ENCODE peak calls at places on chromosomes 7 and 10, in six cellular contexts. One of them, this sample, is unnamed.

GRCh38 chr7:43752411-43752810 is 6.1 kb upstream of the BLVRA start:
- DNase-seq in Calu3: no peak
- DNase-seq in AG04450: no peak
- DNase-seq in sciatic nerve: no peak
- DNase-seq in stimulated activated effector memory CD8-positive, alpha-beta T cell treated with anti-CD3 and anti-CD28 coated beads, Interleukin-12 subunit alpha, Interleukin-12 subunit beta, amount 100 ng/mL, for 72 hours: peak; percentile 46
- DNase-seq in glutamatergic neuron: no peak
- DNase-seq in this sample: no peak

GRCh38 chr10:120131183-120131582 is 238.7 kb downstream of the SEC23IP start:
- DNase-seq in AG04450: no peak
- DNase-seq in sciatic nerve: peak; percentile 56
- DNase-seq in Calu3: no peak
- DNase-seq in stimulated activated effector memory CD8-positive, alpha-beta T cell treated with anti-CD3 and anti-CD28 coated beads, Interleukin-12 subunit alpha, Interleukin-12 subunit beta, amount 100 ng/mL, for 72 hours: no peak
- DNase-seq in glutamatergic neuron: no peak
- DNase-seq in this sample: peak; percentile 81

GRCh38 chr7:134750083-134751062 is 29.1 kb upstream of the CALD1 start:
- DNase-seq in glutamatergic neuron: peak; percentile 58
- DNase-seq in AG04450: no peak
- DNase-seq in sciatic nerve: peak; percentile 74
- DNase-seq in stimulated activated effector memory CD8-positive, alpha-beta T cell treated with anti-CD3 and anti-CD28 coated beads, Interleukin-12 subunit alpha, Interleukin-12 subunit beta, amount 100 ng/mL, for 72 hours: peak; percentile 80
- DNase-seq in Calu3: peak; percentile 58
- DNase-seq in this sample: peak; percentile 65

GRCh38 chr7:47690902-47691558 is 109.1 kb upstream of the TNS3 start:
- DNase-seq in AG04450: peak; percentile 48
- DNase-seq in stimulated activated effector memory CD8-positive, alpha-beta T cell treated with anti-CD3 and anti-CD28 coated beads, Interleukin-12 subunit alpha, Interleukin-12 subunit beta, amount 100 ng/mL, for 72 hours: no peak
- DNase-seq in glutamatergic neuron: no peak
- DNase-seq in sciatic nerve: no peak
- DNase-seq in Calu3: no peak
- DNase-seq in this sample: no peak

GRCh38 chr7:53191296-53191695 is 155.9 kb downstream of the POM121L12 start:
- DNase-seq in stimulated activated effector memory CD8-positive, alpha-beta T cell treated with anti-CD3 and anti-CD28 coated beads, Interleukin-12 subunit alpha, Interleukin-12 subunit beta, amount 100 ng/mL, for 72 hours: no peak
- DNase-seq in sciatic nerve: no peak
- DNase-seq in AG04450: no peak
- DNase-seq in Calu3: no peak
- DNase-seq in glutamatergic neuron: no peak
- DNase-seq in this sample: no peak

GRCh38 chr10:127889605-127890195 is 3.0 kb downstream of the CLRN3 start:
- DNase-seq in stimulated activated effector memory CD8-positive, alpha-beta T cell treated with anti-CD3 and anti-CD28 coated beads, Interleukin-12 subunit alpha, Interleukin-12 subunit beta, amount 100 ng/mL, for 72 hours: no peak
- DNase-seq in Calu3: peak; percentile 17
- DNase-seq in glutamatergic neuron: no peak
- DNase-seq in sciatic nerve: no peak
- DNase-seq in AG04450: no peak
- DNase-seq in this sample: no peak

GRCh38 chr10:48770558-48771089 is 86.0 kb downstream of the WDFY4 start:
- DNase-seq in AG04450: no peak
- DNase-seq in glutamatergic neuron: no peak
- DNase-seq in stimulated activated effector memory CD8-positive, alpha-beta T cell treated with anti-CD3 and anti-CD28 coated beads, Interleukin-12 subunit alpha, Interleukin-12 subunit beta, amount 100 ng/mL, for 72 hours: peak; percentile 17
- DNase-seq in Calu3: no peak
- DNase-seq in sciatic nerve: no peak
- DNase-seq in this sample: no peak

GRCh38 chr7:88205179-88205578 is 14.7 kb downstream of the SRI start:
- DNase-seq in Calu3: no peak
- DNase-seq in glutamatergic neuron: no peak
- DNase-seq in stimulated activated effector memory CD8-positive, alpha-beta T cell treated with anti-CD3 and anti-CD28 coated beads, Interleukin-12 subunit alpha, Interleukin-12 subunit beta, amount 100 ng/mL, for 72 hours: no peak
- DNase-seq in AG04450: no peak
- DNase-seq in sciatic nerve: no peak
- DNase-seq in this sample: no peak

GRCh38 chr10:3472705-3473078 is 300.1 kb upstream of the PITRM1 start:
- DNase-seq in Calu3: peak; percentile 24
- DNase-seq in stimulated activated effector memory CD8-positive, alpha-beta T cell treated with anti-CD3 and anti-CD28 coated beads, Interleukin-12 subunit alpha, Interleukin-12 subunit beta, amount 100 ng/mL, for 72 hours: no peak
- DNase-seq in sciatic nerve: no peak
- DNase-seq in glutamatergic neuron: no peak
- DNase-seq in AG04450: no peak
- DNase-seq in this sample: no peak

GRCh38 chr10:112409755-112410154 is 35.8 kb downstream of the ACSL5 start:
- DNase-seq in stimulated activated effector memory CD8-positive, alpha-beta T cell treated with anti-CD3 and anti-CD28 coated beads, Interleukin-12 subunit alpha, Interleukin-12 subunit beta, amount 100 ng/mL, for 72 hours: no peak
- DNase-seq in AG04450: no peak
- DNase-seq in sciatic nerve: no peak
- DNase-seq in Calu3: no peak
- DNase-seq in glutamatergic neuron: no peak
- DNase-seq in this sample: no peak

GRCh38 chr10:86400705-86401587 is 34.4 kb upstream of the GRID1 start:
- DNase-seq in glutamatergic neuron: peak; percentile 46
- DNase-seq in sciatic nerve: peak; percentile 69
- DNase-seq in AG04450: no peak
- DNase-seq in stimulated activated effector memory CD8-positive, alpha-beta T cell treated with anti-CD3 and anti-CD28 coated beads, Interleukin-12 subunit alpha, Interleukin-12 subunit beta, amount 100 ng/mL, for 72 hours: peak; percentile 84
- DNase-seq in Calu3: peak; percentile 47
- DNase-seq in this sample: peak; percentile 50

GRCh38 chr10:101939273-101939635 is 95.7 kb upstream of the KCNIP2 start:
- DNase-seq in AG04450: peak; percentile 87
- DNase-seq in sciatic nerve: no peak
- DNase-seq in glutamatergic neuron: no peak
- DNase-seq in stimulated activated effector memory CD8-positive, alpha-beta T cell treated with anti-CD3 and anti-CD28 coated beads, Interleukin-12 subunit alpha, Interleukin-12 subunit beta, amount 100 ng/mL, for 72 hours: no peak
- DNase-seq in Calu3: no peak
- DNase-seq in this sample: no peak

GRCh38 chr10:31721166-31721565 is 207.5 kb downstream of the ARHGAP12 start:
- DNase-seq in glutamatergic neuron: no peak
- DNase-seq in AG04450: no peak
- DNase-seq in stimulated activated effector memory CD8-positive, alpha-beta T cell treated with anti-CD3 and anti-CD28 coated beads, Interleukin-12 subunit alpha, Interleukin-12 subunit beta, amount 100 ng/mL, for 72 hours: no peak
- DNase-seq in sciatic nerve: no peak
- DNase-seq in Calu3: no peak
- DNase-seq in this sample: no peak

GRCh38 chr7:79268730-79269129 is 184.7 kb downstream of the MAGI2 start:
- DNase-seq in stimulated activated effector memory CD8-positive, alpha-beta T cell treated with anti-CD3 and anti-CD28 coated beads, Interleukin-12 subunit alpha, Interleukin-12 subunit beta, amount 100 ng/mL, for 72 hours: no peak
- DNase-seq in glutamatergic neuron: no peak
- DNase-seq in Calu3: no peak
- DNase-seq in AG04450: no peak
- DNase-seq in sciatic nerve: no peak
- DNase-seq in this sample: no peak

GRCh38 chr7:36439624-36440023 is 50.0 kb downstream of the ANLN start:
- DNase-seq in sciatic nerve: no peak
- DNase-seq in glutamatergic neuron: no peak
- DNase-seq in Calu3: no peak
- DNase-seq in AG04450: no peak
- DNase-seq in stimulated activated effector memory CD8-positive, alpha-beta T cell treated with anti-CD3 and anti-CD28 coated beads, Interleukin-12 subunit alpha, Interleukin-12 subunit beta, amount 100 ng/mL, for 72 hours: no peak
- DNase-seq in this sample: no peak

GRCh38 chr10:101830322-101831168 is 12.3 kb upstream of the OGA start:
- DNase-seq in stimulated activated effector memory CD8-positive, alpha-beta T cell treated with anti-CD3 and anti-CD28 coated beads, Interleukin-12 subunit alpha, Interleukin-12 subunit beta, amount 100 ng/mL, for 72 hours: peak; percentile 92
- DNase-seq in glutamatergic neuron: peak; percentile 87
- DNase-seq in AG04450: peak; percentile 78
- DNase-seq in Calu3: peak; percentile 77
- DNase-seq in sciatic nerve: peak; percentile 95
- DNase-seq in this sample: peak; percentile 88

GRCh38 chr10:12907651-12908050 is 93.9 kb downstream of the CCDC3 start:
- DNase-seq in Calu3: no peak
- DNase-seq in sciatic nerve: no peak
- DNase-seq in AG04450: peak; percentile 8
- DNase-seq in glutamatergic neuron: peak; percentile 27
- DNase-seq in stimulated activated effector memory CD8-positive, alpha-beta T cell treated with anti-CD3 and anti-CD28 coated beads, Interleukin-12 subunit alpha, Interleukin-12 subunit beta, amount 100 ng/mL, for 72 hours: no peak
- DNase-seq in this sample: peak; percentile 11

GRCh38 chr10:6347391-6347951 is 144.7 kb downstream of the PFKFB3 start:
- DNase-seq in glutamatergic neuron: no peak
- DNase-seq in AG04450: no peak
- DNase-seq in Calu3: no peak
- DNase-seq in sciatic nerve: no peak
- DNase-seq in stimulated activated effector memory CD8-positive, alpha-beta T cell treated with anti-CD3 and anti-CD28 coated beads, Interleukin-12 subunit alpha, Interleukin-12 subunit beta, amount 100 ng/mL, for 72 hours: peak; percentile 79
- DNase-seq in this sample: no peak

GRCh38 chr7:104192434-104192833 is 15.4 kb downstream of the ORC5 start:
- DNase-seq in glutamatergic neuron: no peak
- DNase-seq in AG04450: no peak
- DNase-seq in stimulated activated effector memory CD8-positive, alpha-beta T cell treated with anti-CD3 and anti-CD28 coated beads, Interleukin-12 subunit alpha, Interleukin-12 subunit beta, amount 100 ng/mL, for 72 hours: no peak
- DNase-seq in Calu3: no peak
- DNase-seq in sciatic nerve: no peak
- DNase-seq in this sample: no peak

GRCh38 chr7:29989257-29989995 is at the start of gene SCRN1:
- DNase-seq in AG04450: no peak
- DNase-seq in Calu3: peak; percentile 72
- DNase-seq in sciatic nerve: peak; percentile 75
- DNase-seq in stimulated activated effector memory CD8-positive, alpha-beta T cell treated with anti-CD3 and anti-CD28 coated beads, Interleukin-12 subunit alpha, Interleukin-12 subunit beta, amount 100 ng/mL, for 72 hours: peak; percentile 60
- DNase-seq in glutamatergic neuron: peak; percentile 73
- DNase-seq in this sample: peak; percentile 72

GRCh38 chr10:96747734-96748550 is 27.6 kb upstream of the PIK3AP1 start:
- DNase-seq in stimulated activated effector memory CD8-positive, alpha-beta T cell treated with anti-CD3 and anti-CD28 coated beads, Interleukin-12 subunit alpha, Interleukin-12 subunit beta, amount 100 ng/mL, for 72 hours: no peak
- DNase-seq in AG04450: no peak
- DNase-seq in sciatic nerve: no peak
- DNase-seq in glutamatergic neuron: no peak
- DNase-seq in Calu3: peak; percentile 47
- DNase-seq in this sample: no peak

GRCh38 chr10:71916827-71917226 is 47.4 kb upstream of the CHST3 start:
- DNase-seq in sciatic nerve: no peak
- DNase-seq in glutamatergic neuron: no peak
- DNase-seq in Calu3: no peak
- DNase-seq in AG04450: no peak
- DNase-seq in stimulated activated effector memory CD8-positive, alpha-beta T cell treated with anti-CD3 and anti-CD28 coated beads, Interleukin-12 subunit alpha, Interleukin-12 subunit beta, amount 100 ng/mL, for 72 hours: no peak
- DNase-seq in this sample: no peak

GRCh38 chr10:86798636-86799035 is 42.2 kb downstream of the BMPR1A start:
- DNase-seq in sciatic nerve: no peak
- DNase-seq in AG04450: no peak
- DNase-seq in Calu3: no peak
- DNase-seq in glutamatergic neuron: no peak
- DNase-seq in stimulated activated effector memory CD8-positive, alpha-beta T cell treated with anti-CD3 and anti-CD28 coated beads, Interleukin-12 subunit alpha, Interleukin-12 subunit beta, amount 100 ng/mL, for 72 hours: no peak
- DNase-seq in this sample: no peak

GRCh38 chr7:22771829-22772228 is 44.8 kb downstream of the IL6 start:
- DNase-seq in sciatic nerve: no peak
- DNase-seq in stimulated activated effector memory CD8-positive, alpha-beta T cell treated with anti-CD3 and anti-CD28 coated beads, Interleukin-12 subunit alpha, Interleukin-12 subunit beta, amount 100 ng/mL, for 72 hours: no peak
- DNase-seq in Calu3: no peak
- DNase-seq in AG04450: no peak
- DNase-seq in glutamatergic neuron: no peak
- DNase-seq in this sample: no peak

GRCh38 chr10:124676416-124677062 is 67.6 kb downstream of the FAM53B start:
- DNase-seq in AG04450: no peak
- DNase-seq in glutamatergic neuron: no peak
- DNase-seq in stimulated activated effector memory CD8-positive, alpha-beta T cell treated with anti-CD3 and anti-CD28 coated beads, Interleukin-12 subunit alpha, Interleukin-12 subunit beta, amount 100 ng/mL, for 72 hours: no peak
- DNase-seq in sciatic nerve: no peak
- DNase-seq in Calu3: no peak
- DNase-seq in this sample: peak; percentile 38

GRCh38 chr10:112723876-112724275 is 226.2 kb upstream of the TCF7L2 start:
- DNase-seq in Calu3: no peak
- DNase-seq in stimulated activated effector memory CD8-positive, alpha-beta T cell treated with anti-CD3 and anti-CD28 coated beads, Interleukin-12 subunit alpha, Interleukin-12 subunit beta, amount 100 ng/mL, for 72 hours: no peak
- DNase-seq in sciatic nerve: no peak
- DNase-seq in glutamatergic neuron: no peak
- DNase-seq in AG04450: no peak
- DNase-seq in this sample: no peak

GRCh38 chr10:59872892-59873463 is 33.4 kb downstream of the CCDC6 start:
- DNase-seq in glutamatergic neuron: no peak
- DNase-seq in Calu3: no peak
- DNase-seq in AG04450: peak; percentile 95
- DNase-seq in stimulated activated effector memory CD8-positive, alpha-beta T cell treated with anti-CD3 and anti-CD28 coated beads, Interleukin-12 subunit alpha, Interleukin-12 subunit beta, amount 100 ng/mL, for 72 hours: peak; percentile 39
- DNase-seq in sciatic nerve: no peak
- DNase-seq in this sample: no peak

GRCh38 chr10:97016728-97017473 is 168.9 kb downstream of the SLIT1 start:
- DNase-seq in Calu3: no peak
- DNase-seq in glutamatergic neuron: no peak
- DNase-seq in AG04450: no peak
- DNase-seq in stimulated activated effector memory CD8-positive, alpha-beta T cell treated with anti-CD3 and anti-CD28 coated beads, Interleukin-12 subunit alpha, Interleukin-12 subunit beta, amount 100 ng/mL, for 72 hours: peak; percentile 72
- DNase-seq in sciatic nerve: peak; percentile 36
- DNase-seq in this sample: no peak

GRCh38 chr7:2138146-2138765 is 94.5 kb downstream of the MAD1L1 start:
- DNase-seq in sciatic nerve: no peak
- DNase-seq in AG04450: no peak
- DNase-seq in glutamatergic neuron: no peak
- DNase-seq in Calu3: no peak
- DNase-seq in stimulated activated effector memory CD8-positive, alpha-beta T cell treated with anti-CD3 and anti-CD28 coated beads, Interleukin-12 subunit alpha, Interleukin-12 subunit beta, amount 100 ng/mL, for 72 hours: no peak
- DNase-seq in this sample: no peak

GRCh38 chr10:115355162-115355760 is 262.1 kb downstream of the ATRNL1 start:
- DNase-seq in glutamatergic neuron: peak; percentile 26
- DNase-seq in sciatic nerve: no peak
- DNase-seq in AG04450: peak; percentile 30
- DNase-seq in stimulated activated effector memory CD8-positive, alpha-beta T cell treated with anti-CD3 and anti-CD28 coated beads, Interleukin-12 subunit alpha, Interleukin-12 subunit beta, amount 100 ng/mL, for 72 hours: no peak
- DNase-seq in Calu3: peak; percentile 55
- DNase-seq in this sample: peak; percentile 55

GRCh38 chr10:88091490-88092061 is 228.2 kb downstream of the PTEN start:
- DNase-seq in sciatic nerve: no peak
- DNase-seq in Calu3: no peak
- DNase-seq in glutamatergic neuron: no peak
- DNase-seq in AG04450: no peak
- DNase-seq in stimulated activated effector memory CD8-positive, alpha-beta T cell treated with anti-CD3 and anti-CD28 coated beads, Interleukin-12 subunit alpha, Interleukin-12 subunit beta, amount 100 ng/mL, for 72 hours: peak; percentile 85
- DNase-seq in this sample: no peak

GRCh38 chr7:155803418-155804376 is 8.6 kb downstream of the SHH start:
- DNase-seq in glutamatergic neuron: peak; percentile 50
- DNase-seq in Calu3: peak; percentile 41
- DNase-seq in AG04450: no peak
- DNase-seq in sciatic nerve: peak; percentile 48
- DNase-seq in stimulated activated effector memory CD8-positive, alpha-beta T cell treated with anti-CD3 and anti-CD28 coated beads, Interleukin-12 subunit alpha, Interleukin-12 subunit beta, amount 100 ng/mL, for 72 hours: no peak
- DNase-seq in this sample: peak; percentile 53

GRCh38 chr7:125316451-125316850 is 386.8 kb upstream of the POT1 start:
- DNase-seq in stimulated activated effector memory CD8-positive, alpha-beta T cell treated with anti-CD3 and anti-CD28 coated beads, Interleukin-12 subunit alpha, Interleukin-12 subunit beta, amount 100 ng/mL, for 72 hours: no peak
- DNase-seq in AG04450: no peak
- DNase-seq in sciatic nerve: no peak
- DNase-seq in Calu3: peak; percentile 65
- DNase-seq in glutamatergic neuron: peak; percentile 52
- DNase-seq in this sample: peak; percentile 16

GRCh38 chr10:29830526-29831512 is 196.0 kb upstream of the SVIL start:
- DNase-seq in Calu3: no peak
- DNase-seq in sciatic nerve: no peak
- DNase-seq in glutamatergic neuron: no peak
- DNase-seq in AG04450: no peak
- DNase-seq in stimulated activated effector memory CD8-positive, alpha-beta T cell treated with anti-CD3 and anti-CD28 coated beads, Interleukin-12 subunit alpha, Interleukin-12 subunit beta, amount 100 ng/mL, for 72 hours: no peak
- DNase-seq in this sample: no peak

GRCh38 chr10:119509909-119510451 is 32.5 kb downstream of the RGS10 start:
- DNase-seq in AG04450: no peak
- DNase-seq in sciatic nerve: no peak
- DNase-seq in Calu3: no peak
- DNase-seq in stimulated activated effector memory CD8-positive, alpha-beta T cell treated with anti-CD3 and anti-CD28 coated beads, Interleukin-12 subunit alpha, Interleukin-12 subunit beta, amount 100 ng/mL, for 72 hours: no peak
- DNase-seq in glutamatergic neuron: no peak
- DNase-seq in this sample: no peak

GRCh38 chr7:129240119-129240815 is 15.4 kb downstream of the AHCYL2 start:
- DNase-seq in glutamatergic neuron: no peak
- DNase-seq in AG04450: no peak
- DNase-seq in sciatic nerve: no peak
- DNase-seq in Calu3: no peak
- DNase-seq in stimulated activated effector memory CD8-positive, alpha-beta T cell treated with anti-CD3 and anti-CD28 coated beads, Interleukin-12 subunit alpha, Interleukin-12 subunit beta, amount 100 ng/mL, for 72 hours: no peak
- DNase-seq in this sample: no peak

GRCh38 chr10:117970962-117971361 is 75.8 kb downstream of the RAB11FIP2 start:
- DNase-seq in AG04450: no peak
- DNase-seq in stimulated activated effector memory CD8-positive, alpha-beta T cell treated with anti-CD3 and anti-CD28 coated beads, Interleukin-12 subunit alpha, Interleukin-12 subunit beta, amount 100 ng/mL, for 72 hours: no peak
- DNase-seq in sciatic nerve: no peak
- DNase-seq in Calu3: no peak
- DNase-seq in glutamatergic neuron: no peak
- DNase-seq in this sample: no peak

GRCh38 chr7:47392241-47392759 is 189.6 kb downstream of the TNS3 start:
- DNase-seq in Calu3: no peak
- DNase-seq in sciatic nerve: peak; percentile 87
- DNase-seq in glutamatergic neuron: peak; percentile 12
- DNase-seq in AG04450: peak; percentile 70
- DNase-seq in stimulated activated effector memory CD8-positive, alpha-beta T cell treated with anti-CD3 and anti-CD28 coated beads, Interleukin-12 subunit alpha, Interleukin-12 subunit beta, amount 100 ng/mL, for 72 hours: no peak
- DNase-seq in this sample: no peak

GRCh38 chr7:82616059-82616723 is 172.6 kb upstream of the CACNA2D1 start:
- DNase-seq in glutamatergic neuron: no peak
- DNase-seq in sciatic nerve: no peak
- DNase-seq in Calu3: no peak
- DNase-seq in stimulated activated effector memory CD8-positive, alpha-beta T cell treated with anti-CD3 and anti-CD28 coated beads, Interleukin-12 subunit alpha, Interleukin-12 subunit beta, amount 100 ng/mL, for 72 hours: no peak
- DNase-seq in AG04450: no peak
- DNase-seq in this sample: peak; percentile 5

GRCh38 chr10:106577266-106577665 is 587.2 kb downstream of the SORCS1 start:
- DNase-seq in AG04450: no peak
- DNase-seq in glutamatergic neuron: no peak
- DNase-seq in stimulated activated effector memory CD8-positive, alpha-beta T cell treated with anti-CD3 and anti-CD28 coated beads, Interleukin-12 subunit alpha, Interleukin-12 subunit beta, amount 100 ng/mL, for 72 hours: no peak
- DNase-seq in Calu3: peak; percentile 12
- DNase-seq in sciatic nerve: no peak
- DNase-seq in this sample: no peak

This sample was measured in nephron progenitor cell.